ENCODE peak calls at places on chromosomes 11 and 22, in six cellular contexts. One of them, this sample, is unnamed.
A peak's percentile ranks its signal among the peaks of the same experiment; 100 is the strongest.

GRCh38 chr22:29117799-29118477 is 45.1 kb downstream of the KREMEN1 start:
- DNase-seq in cardiac fibroblast: peak; percentile 91
- DNase-seq in KG1: no peak
- DNase-seq in NCI-H1105 treated with DMSO at 0.1 percent for 48 hours: no peak
- DNase-seq in foreskin melanocyte: no peak
- DNase-seq in anterior cingulate cortex: no peak
- DNase-seq in this sample: no peak

GRCh38 chr11:2297623-2298030 is 4.1 kb downstream of the C11orf21 start:
- DNase-seq in cardiac fibroblast: no peak
- DNase-seq in KG1: no peak
- DNase-seq in NCI-H1105 treated with DMSO at 0.1 percent for 48 hours: no peak
- DNase-seq in foreskin melanocyte: no peak
- DNase-seq in anterior cingulate cortex: no peak
- DNase-seq in this sample: no peak

GRCh38 chr11:8720376-8720775 is 37.8 kb downstream of the RPL27A start:
- DNase-seq in cardiac fibroblast: no peak
- DNase-seq in KG1: no peak
- DNase-seq in NCI-H1105 treated with DMSO at 0.1 percent for 48 hours: no peak
- DNase-seq in foreskin melanocyte: no peak
- DNase-seq in anterior cingulate cortex: no peak
- DNase-seq in this sample: no peak

GRCh38 chr11:13944016-13944415 is 18.5 kb upstream of the SPON1 start:
- DNase-seq in cardiac fibroblast: no peak
- DNase-seq in KG1: no peak
- DNase-seq in NCI-H1105 treated with DMSO at 0.1 percent for 48 hours: no peak
- DNase-seq in foreskin melanocyte: no peak
- DNase-seq in anterior cingulate cortex: no peak
- DNase-seq in this sample: no peak

GRCh38 chr11:131186629-131187075 is 183.8 kb upstream of the NTM start:
- DNase-seq in cardiac fibroblast: no peak
- DNase-seq in KG1: no peak
- DNase-seq in NCI-H1105 treated with DMSO at 0.1 percent for 48 hours: no peak
- DNase-seq in foreskin melanocyte: no peak
- DNase-seq in anterior cingulate cortex: no peak
- DNase-seq in this sample: no peak

GRCh38 chr11:62622476-62622875 is 690 bp upstream of the B3GAT3 start:
- DNase-seq in cardiac fibroblast: no peak
- DNase-seq in KG1: no peak
- DNase-seq in NCI-H1105 treated with DMSO at 0.1 percent for 48 hours: no peak
- DNase-seq in foreskin melanocyte: no peak
- DNase-seq in anterior cingulate cortex: no peak
- DNase-seq in this sample: no peak

GRCh38 chr11:70400643-70401042 is 2.3 kb downstream of the CTTN start:
- DNase-seq in cardiac fibroblast: no peak
- DNase-seq in KG1: no peak
- DNase-seq in NCI-H1105 treated with DMSO at 0.1 percent for 48 hours: no peak
- DNase-seq in foreskin melanocyte: no peak
- DNase-seq in anterior cingulate cortex: no peak
- DNase-seq in this sample: no peak

GRCh38 chr11:41879186-41879738 is 419.8 kb upstream of the LRRC4C start:
- DNase-seq in cardiac fibroblast: peak; percentile 64
- DNase-seq in KG1: no peak
- DNase-seq in NCI-H1105 treated with DMSO at 0.1 percent for 48 hours: no peak
- DNase-seq in foreskin melanocyte: no peak
- DNase-seq in anterior cingulate cortex: no peak
- DNase-seq in this sample: peak; percentile 77

GRCh38 chr11:131859811-131860210 is 489.4 kb downstream of the NTM start:
- DNase-seq in cardiac fibroblast: peak; percentile 71
- DNase-seq in KG1: no peak
- DNase-seq in NCI-H1105 treated with DMSO at 0.1 percent for 48 hours: no peak
- DNase-seq in foreskin melanocyte: no peak
- DNase-seq in anterior cingulate cortex: no peak
- DNase-seq in this sample: no peak

GRCh38 chr11:84384637-84385227 is 1098.6 kb upstream of the CCDC90B start:
- DNase-seq in cardiac fibroblast: peak; percentile 69
- DNase-seq in KG1: peak; percentile 17
- DNase-seq in NCI-H1105 treated with DMSO at 0.1 percent for 48 hours: peak; percentile 21
- DNase-seq in foreskin melanocyte: peak; percentile 31
- DNase-seq in anterior cingulate cortex: peak; percentile 69
- DNase-seq in this sample: peak; percentile 29

GRCh38 chr22:24744638-24745037 is 29.9 kb downstream of the PIWIL3 start:
- DNase-seq in cardiac fibroblast: peak; percentile 19
- DNase-seq in KG1: no peak
- DNase-seq in NCI-H1105 treated with DMSO at 0.1 percent for 48 hours: no peak
- DNase-seq in foreskin melanocyte: no peak
- DNase-seq in anterior cingulate cortex: no peak
- DNase-seq in this sample: no peak

GRCh38 chr11:2802389-2803185 is 83.0 kb downstream of the CDKN1C start:
- DNase-seq in cardiac fibroblast: no peak
- DNase-seq in KG1: no peak
- DNase-seq in NCI-H1105 treated with DMSO at 0.1 percent for 48 hours: peak; percentile 27
- DNase-seq in foreskin melanocyte: no peak
- DNase-seq in anterior cingulate cortex: no peak
- DNase-seq in this sample: no peak

GRCh38 chr22:42799061-42799460 is 58.0 kb downstream of the ARFGAP3 start:
- DNase-seq in cardiac fibroblast: no peak
- DNase-seq in KG1: no peak
- DNase-seq in NCI-H1105 treated with DMSO at 0.1 percent for 48 hours: no peak
- DNase-seq in foreskin melanocyte: no peak
- DNase-seq in anterior cingulate cortex: no peak
- DNase-seq in this sample: no peak

GRCh38 chr11:1199689-1200610 is 22.9 kb upstream of the MUC5B start:
- DNase-seq in cardiac fibroblast: no peak
- DNase-seq in KG1: no peak
- DNase-seq in NCI-H1105 treated with DMSO at 0.1 percent for 48 hours: peak; percentile 65
- DNase-seq in foreskin melanocyte: no peak
- DNase-seq in anterior cingulate cortex: no peak
- DNase-seq in this sample: no peak

GRCh38 chr11:59548309-59548656 is 36.9 kb downstream of the OR4D9 start:
- DNase-seq in cardiac fibroblast: no peak
- DNase-seq in KG1: no peak
- DNase-seq in NCI-H1105 treated with DMSO at 0.1 percent for 48 hours: no peak
- DNase-seq in foreskin melanocyte: no peak
- DNase-seq in anterior cingulate cortex: no peak
- DNase-seq in this sample: no peak

GRCh38 chr22:36368359-36368983 is 19.3 kb downstream of the MYH9 start:
- DNase-seq in cardiac fibroblast: peak; percentile 85
- DNase-seq in KG1: no peak
- DNase-seq in NCI-H1105 treated with DMSO at 0.1 percent for 48 hours: no peak
- DNase-seq in foreskin melanocyte: peak; percentile 94
- DNase-seq in anterior cingulate cortex: no peak
- DNase-seq in this sample: peak; percentile 62

GRCh38 chr11:112652786-112653390 is 308.3 kb upstream of the NCAM1 start:
- DNase-seq in cardiac fibroblast: peak; percentile 36
- DNase-seq in KG1: no peak
- DNase-seq in NCI-H1105 treated with DMSO at 0.1 percent for 48 hours: no peak
- DNase-seq in foreskin melanocyte: no peak
- DNase-seq in anterior cingulate cortex: no peak
- DNase-seq in this sample: peak; percentile 39

GRCh38 chr11:75240381-75241035 is at the start of gene TPBGL:
- DNase-seq in cardiac fibroblast: no peak
- DNase-seq in KG1: no peak
- DNase-seq in NCI-H1105 treated with DMSO at 0.1 percent for 48 hours: peak; percentile 34
- DNase-seq in foreskin melanocyte: no peak
- DNase-seq in anterior cingulate cortex: peak; percentile 50
- DNase-seq in this sample: no peak

GRCh38 chr11:84430661-84431060 is 1144.5 kb upstream of the CCDC90B start:
- DNase-seq in cardiac fibroblast: no peak
- DNase-seq in KG1: no peak
- DNase-seq in NCI-H1105 treated with DMSO at 0.1 percent for 48 hours: no peak
- DNase-seq in foreskin melanocyte: no peak
- DNase-seq in anterior cingulate cortex: peak; percentile 7
- DNase-seq in this sample: peak; percentile 5

GRCh38 chr11:128467610-128468041 is 119.7 kb downstream of the ETS1 start:
- DNase-seq in cardiac fibroblast: peak; percentile 99
- DNase-seq in KG1: no peak
- DNase-seq in NCI-H1105 treated with DMSO at 0.1 percent for 48 hours: no peak
- DNase-seq in foreskin melanocyte: peak; percentile 100
- DNase-seq in anterior cingulate cortex: no peak
- DNase-seq in this sample: peak; percentile 87

GRCh38 chr11:65077466-65077865 is 6.4 kb downstream of the CDCA5 start:
- DNase-seq in cardiac fibroblast: peak; percentile 24
- DNase-seq in KG1: no peak
- DNase-seq in NCI-H1105 treated with DMSO at 0.1 percent for 48 hours: no peak
- DNase-seq in foreskin melanocyte: no peak
- DNase-seq in anterior cingulate cortex: no peak
- DNase-seq in this sample: no peak